ENCODE peak calls at places on chromosomes 2 and 18, in nine cellular contexts. Q is thyroid gland, C is bronchial epithelial cell, A is fibroblast of lung, M is right lobe of liver, R is esophagus squamous epithelium, Y is GM20000, U is Calu3, P is RWPE2. O is an unnamed sample.

GRCh38 chr2:176461098-176461497 is 191.9 kb downstream of the MTX2 start:
- DNase-seq in Q (no peak), C (no peak), A (no peak), M (no peak), R (no peak), Y (no peak), U (no peak), P (no peak), O (no peak)

GRCh38 chr2:24793752-24794477 is 690 bp downstream of the CENPO start:
- DNase-seq in Q (no peak), C (peak), A (peak), M (no peak), R (no peak), Y (peak), U (no peak), P (no peak), O (no peak)

GRCh38 chr2:27130396-27130795 is 4.0 kb downstream of the PREB start:
- DNase-seq in Q (no peak), C (no peak), A (no peak), M (no peak), R (no peak), Y (no peak), U (no peak), P (no peak), O (no peak)

GRCh38 chr18:10530852-10531251 is 5.0 kb downstream of the NAPG start:
- DNase-seq in Q (no peak), C (peak), A (no peak), M (no peak), R (no peak), Y (no peak), U (no peak), P (no peak), O (no peak)

GRCh38 chr2:127400533-127400896 is 12.7 kb upstream of the MAP3K2 start:
- DNase-seq in Q (no peak), C (peak), A (no peak), M (no peak), R (no peak), Y (no peak), U (peak), P (no peak), O (no peak)

GRCh38 chr2:44112096-44112495 is 56.6 kb upstream of the PPM1B start:
- DNase-seq in Q (no peak), C (peak), A (no peak), M (no peak), R (no peak), Y (no peak), U (peak), P (no peak), O (no peak)

GRCh38 chr2:56680971-56681631 is 497.3 kb downstream of the CCDC85A start:
- DNase-seq in Q (no peak), C (peak), A (no peak), M (no peak), R (no peak), Y (no peak), U (no peak), P (no peak), O (no peak)

GRCh38 chr2:3124921-3125760 is 252.5 kb downstream of the EIPR1 start:
- DNase-seq in Q (no peak), C (no peak), A (no peak), M (no peak), R (no peak), Y (no peak), U (no peak), P (peak), O (no peak)

GRCh38 chr2:147910990-147911473 is 66.2 kb downstream of the ACVR2A start:
- DNase-seq in Q (peak), C (peak), A (peak), M (no peak), R (no peak), Y (peak), U (peak), P (no peak), O (peak)

GRCh38 chr18:79540161-79540913 is 139.3 kb upstream of the CTDP1 start:
- DNase-seq in Q (no peak), C (peak), A (no peak), M (no peak), R (no peak), Y (no peak), U (no peak), P (no peak), O (no peak)

GRCh38 chr2:58871469-58872142 is 630.5 kb upstream of the FANCL start:
- DNase-seq in Q (no peak), C (no peak), A (no peak), M (no peak), R (no peak), Y (no peak), U (no peak), P (no peak), O (no peak)

GRCh38 chr2:173886613-173887012 is 78.6 kb downstream of the SP3 start:
- DNase-seq in Q (no peak), C (no peak), A (no peak), M (no peak), R (no peak), Y (no peak), U (no peak), P (no peak), O (no peak)

GRCh38 chr18:22238681-22239080 is 69.3 kb downstream of the GATA6 start:
- DNase-seq in Q (no peak), C (no peak), A (no peak), M (no peak), R (no peak), Y (no peak), U (no peak), P (no peak), O (no peak)

GRCh38 chr2:85536479-85536878 is 2.5 kb upstream of the MAT2A start:
- DNase-seq in Q (no peak), C (peak), A (peak), M (no peak), R (no peak), Y (no peak), U (no peak), P (no peak), O (no peak)

GRCh38 chr2:28360742-28361293 is 31.8 kb upstream of the FOSL2 start:
- DNase-seq in Q (no peak), C (peak), A (peak), M (peak), R (no peak), Y (no peak), U (no peak), P (no peak), O (no peak)

GRCh38 chr2:164841719-164842623 is at the start of gene COBLL1:
- DNase-seq in Q (peak), C (peak), A (peak), M (peak), R (no peak), Y (peak), U (peak), P (peak), O (no peak)

GRCh38 chr2:9462313-9462712 is 12.0 kb upstream of the IAH1 start:
- DNase-seq in Q (no peak), C (no peak), A (no peak), M (no peak), R (no peak), Y (no peak), U (no peak), P (no peak), O (no peak)

GRCh38 chr2:32742381-32742780 is 114.5 kb downstream of the TTC27 start:
- DNase-seq in Q (no peak), C (no peak), A (no peak), M (no peak), R (no peak), Y (no peak), U (no peak), P (no peak), O (no peak)

GRCh38 chr2:229921892-229922448 is at the start of gene TRIP12:
- DNase-seq in Q (peak), C (peak), A (peak), M (peak), R (peak), Y (peak), U (peak), P (peak), O (peak)
- TF ChIP-seq CTCF in Q (no peak), C (no peak), A (no peak), M (no peak), R (no peak), Y (no peak), U (no peak), P (no peak), O (no peak)

DNA sequence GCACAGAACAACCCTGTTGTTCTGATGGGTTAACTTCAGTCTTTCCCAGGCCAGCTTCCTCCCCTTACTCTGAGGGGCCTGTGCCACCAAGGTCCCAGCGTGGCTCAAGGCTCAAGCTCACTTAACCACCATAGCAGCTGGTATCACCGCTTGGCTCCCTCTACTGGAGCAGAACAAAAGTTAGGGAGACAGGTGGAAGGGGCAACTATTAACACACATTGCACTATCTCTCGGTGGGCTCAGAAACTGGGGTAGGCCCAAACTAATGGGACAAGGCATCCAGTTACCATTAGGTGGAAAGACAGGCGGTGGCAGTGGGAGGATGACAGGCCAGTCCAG is 88.7 kb upstream of the ATL2 start:
- DNase-seq in Q (peak), C (peak), A (peak), M (peak), R (no peak), Y (peak), U (peak), P (no peak), O (no peak)
- TF ChIP-seq CTCF in Q (no peak), C (peak), A (peak), M (peak), R (peak), Y (peak), U (peak), P (peak), O (peak)

DNA sequence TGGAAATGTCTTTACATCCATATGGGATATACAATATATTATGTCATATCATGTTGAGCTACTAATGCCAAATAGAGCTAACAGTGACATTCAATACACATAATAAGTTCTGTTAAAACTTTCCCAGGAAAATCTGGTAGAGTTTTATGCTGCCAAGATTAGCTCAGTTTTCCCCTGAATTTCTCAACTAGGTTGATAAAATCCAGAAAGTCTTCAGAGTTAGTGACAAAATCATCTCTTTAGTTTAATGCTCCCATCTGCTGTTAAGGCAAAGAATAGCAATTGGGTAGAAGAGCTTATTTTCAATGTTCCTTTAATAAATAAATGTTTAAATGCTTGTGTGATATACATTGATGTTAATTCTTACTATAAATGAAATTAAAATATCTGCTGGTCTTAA is 10.0 kb downstream of the COL3A1 start:
- DNase-seq in Q (no peak), C (peak), A (peak), M (no peak), R (no peak), Y (no peak), U (no peak), P (no peak), O (peak)
- TF ChIP-seq CTCF in Q (peak), C (no peak), A (no peak), M (no peak), R (no peak), Y (no peak), U (no peak), P (peak), O (peak)

GRCh38 chr2:70995227-70995729 is 605 bp upstream of the TEX261 start:
- DNase-seq in Q (peak), C (peak), A (peak), M (no peak), R (no peak), Y (peak), U (peak), P (no peak), O (no peak)
- TF ChIP-seq CTCF in Q (peak), C (peak), A (no peak), M (peak), R (peak), Y (no peak), U (peak), P (peak), O (peak)

GRCh38 chr2:195656859-195657633 is at the start of gene SLC39A10:
- DNase-seq in Q (peak), C (peak), A (peak), M (peak), R (peak), Y (peak), U (peak), P (peak), O (peak)
- TF ChIP-seq CTCF in Q (peak), C (no peak), A (no peak), M (no peak), R (peak), Y (peak), U (no peak), P (no peak), O (no peak)

GRCh38 chr18:58407649-58408407 is 221.1 kb downstream of the ALPK2 start:
- DNase-seq in Q (no peak), C (no peak), A (no peak), M (peak), R (no peak), Y (no peak), U (no peak), P (no peak), O (no peak)
- TF ChIP-seq CTCF in Q (no peak), C (no peak), A (no peak), M (no peak), R (no peak), Y (no peak), U (peak), P (no peak), O (no peak)

GRCh38 chr2:216327447-216327846 is 44.8 kb downstream of the MARCHF4 start:
- DNase-seq in Q (no peak), C (no peak), A (no peak), M (no peak), R (no peak), Y (no peak), U (no peak), P (no peak), O (no peak)

DNA sequence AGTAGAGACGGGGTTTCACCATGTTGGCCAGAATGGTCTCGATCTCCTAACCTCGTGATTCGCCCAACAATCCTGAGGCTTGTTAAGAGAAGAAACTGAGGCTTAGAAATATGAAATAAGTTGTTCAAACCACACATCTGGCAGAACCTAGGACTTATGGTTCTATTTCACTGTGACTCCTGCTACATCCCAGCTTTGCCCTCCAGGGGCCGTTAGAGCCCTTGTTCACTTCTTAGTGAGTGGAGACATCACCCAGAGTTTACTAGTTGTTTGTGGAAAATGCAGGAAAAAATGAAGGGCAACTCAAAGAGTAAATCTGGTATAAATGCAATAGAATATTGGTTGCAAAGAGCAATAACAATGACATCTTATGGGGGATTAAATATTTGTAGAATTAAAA is 43.9 kb downstream of the MARCHF4 start:
- DNase-seq in Q (no peak), C (peak), A (peak), M (no peak), R (no peak), Y (no peak), U (no peak), P (no peak), O (no peak)
- TF ChIP-seq CTCF in Q (no peak), C (peak), A (peak), M (no peak), R (no peak), Y (no peak), U (no peak), P (peak), O (peak)

GRCh38 chr2:146467425-146467824 is 1377.4 kb upstream of the ACVR2A start:
- DNase-seq in Q (no peak), C (no peak), A (no peak), M (no peak), R (no peak), Y (no peak), U (no peak), P (no peak), O (no peak)

GRCh38 chr2:146465460-146465859 is 1379.4 kb upstream of the ACVR2A start:
- DNase-seq in Q (no peak), C (no peak), A (no peak), M (no peak), R (no peak), Y (no peak), U (no peak), P (no peak), O (no peak)

GRCh38 chr2:146468578-146468977 is 1376.3 kb upstream of the ACVR2A start:
- DNase-seq in Q (no peak), C (no peak), A (no peak), M (no peak), R (no peak), Y (no peak), U (no peak), P (no peak), O (no peak)
- TF ChIP-seq CTCF in Q (no peak), C (no peak), A (no peak), M (no peak), R (no peak), Y (no peak), U (no peak), P (no peak), O (no peak)

DNA sequence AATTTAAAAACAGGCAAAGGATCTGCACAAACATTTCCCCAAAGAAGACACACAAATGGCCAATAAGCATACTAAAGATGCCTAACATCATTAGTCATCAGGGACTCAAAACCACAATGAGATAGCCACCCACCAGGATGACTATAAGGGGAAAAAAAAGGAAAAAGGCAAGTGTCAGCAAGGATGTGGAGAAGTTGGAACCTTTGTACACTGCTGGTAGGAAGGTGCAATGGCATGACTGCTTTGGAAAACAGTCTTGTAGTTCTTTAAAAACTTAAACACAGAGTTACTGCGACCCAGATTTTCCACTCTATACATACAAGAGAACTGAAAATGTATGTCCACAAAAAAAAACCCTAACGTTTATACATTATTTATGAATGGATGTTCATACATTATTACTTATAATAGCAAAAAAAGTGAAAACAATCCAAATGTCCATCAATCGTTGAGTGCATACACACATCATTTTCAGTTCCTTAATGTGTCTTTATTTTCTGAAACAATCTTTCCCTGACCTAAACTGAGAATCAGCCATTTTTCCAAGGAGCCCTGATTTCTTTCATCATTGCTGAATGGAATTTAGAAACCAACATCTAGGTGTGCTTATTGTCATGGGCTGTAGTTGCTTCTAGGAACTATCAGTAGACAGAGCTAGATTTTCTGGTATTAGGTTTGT is 64.7 kb upstream of the TLK1 start:
- DNase-seq in Q (no peak), C (peak), A (peak), M (no peak), R (no peak), Y (no peak), U (peak), P (no peak), O (peak)
- TF ChIP-seq CTCF in Q (no peak), C (peak), A (peak), M (no peak), R (peak), Y (no peak), U (peak), P (peak), O (no peak)

GRCh38 chr18:46916551-46917107 is 678 bp downstream of the PIAS2 start:
- DNase-seq in Q (no peak), C (peak), A (peak), M (no peak), R (no peak), Y (peak), U (no peak), P (no peak), O (no peak)

GRCh38 chr18:46917808-46918600 is 602 bp downstream of the KATNAL2 start:
- DNase-seq in Q (peak), C (peak), A (peak), M (no peak), R (no peak), Y (peak), U (peak), P (no peak), O (no peak)

GRCh38 chr18:46920067-46920466 is 2.7 kb downstream of the KATNAL2 start:
- DNase-seq in Q (no peak), C (peak), A (no peak), M (no peak), R (no peak), Y (no peak), U (no peak), P (no peak), O (no peak)

GRCh38 chr18:46915800-46916550 is 1.3 kb downstream of the PIAS2 start:
- DNase-seq in Q (no peak), C (peak), A (no peak), M (no peak), R (no peak), Y (no peak), U (no peak), P (no peak), O (no peak)

GRCh38 chr18:46917108-46917807 is at the start of the genes KATNAL2 and PIAS2:
- DNase-seq in Q (peak), C (peak), A (peak), M (peak), R (no peak), Y (peak), U (peak), P (peak), O (peak)
- TF ChIP-seq CTCF in Q (no peak), C (no peak), A (no peak), M (no peak), R (peak), Y (peak), U (no peak), P (no peak), O (no peak)